ENCODE peak calls at places on chromosomes 7 and 10, in four cellular contexts. Y is GM12891, H is HL-60, A is K562. Q is an unnamed sample.

GRCh38 chr7:77258014-77258413 is 58.4 kb upstream of the FGL2 start:
- DNase-seq in Y (no peak), H (peak), A (no peak), Q (no peak)

GRCh38 chr10:61951144-61951483 is 49.6 kb downstream of the ARID5B start:
- DNase-seq in Y (no peak), H (no peak), A (no peak), Q (no peak)

GRCh38 chr7:116871061-116871700 is 8.8 kb downstream of the CAPZA2 start:
- DNase-seq in Y (no peak), H (no peak), A (no peak), Q (no peak)

GRCh38 chr10:123958221-123958620 is 66.6 kb upstream of the CPXM2 start:
- DNase-seq in Y (no peak), H (no peak), A (no peak), Q (no peak)

GRCh38 chr10:3960496-3960895 is 175.5 kb upstream of the KLF6 start:
- DNase-seq in Y (no peak), H (no peak), A (no peak), Q (no peak)

GRCh38 chr7:30791126-30791525 is 19.9 kb downstream of the MINDY4 start:
- DNase-seq in Y (no peak), H (no peak), A (no peak), Q (no peak)

GRCh38 chr7:157523371-157523765 is 186.6 kb downstream of the DNAJB6 start:
- DNase-seq in Y (no peak), H (no peak), A (no peak), Q (no peak)

GRCh38 chr10:78170026-78170475 is 136.4 kb downstream of the RPS24 start:
- DNase-seq in Y (no peak), H (no peak), A (no peak), Q (no peak)

GRCh38 chr7:22137026-22137425 is 191.3 kb upstream of the CDCA7L start:
- DNase-seq in Y (no peak), H (no peak), A (no peak), Q (no peak)

GRCh38 chr10:104328916-104329710 is 9.2 kb downstream of the ITPRIP start:
- DNase-seq in Y (no peak), H (peak), A (no peak), Q (no peak)

GRCh38 chr10:68434657-68435056 is 27.6 kb upstream of the RUFY2 start:
- DNase-seq in Y (no peak), H (no peak), A (no peak), Q (no peak)

GRCh38 chr7:43454936-43455518 is 127.9 kb upstream of the STK17A start:
- DNase-seq in Y (no peak), H (no peak), A (peak), Q (peak)

GRCh38 chr10:86164912-86165311 is 201.7 kb downstream of the GRID1 start:
- DNase-seq in Y (no peak), H (no peak), A (no peak), Q (no peak)

GRCh38 chr10:132458595-132459251 is 61.7 kb downstream of the PWWP2B start:
- DNase-seq in Y (peak), H (no peak), A (peak), Q (no peak)

GRCh38 chr10:27541728-27542285 is 37.7 kb downstream of the RAB18 start:
- DNase-seq in Y (no peak), H (no peak), A (no peak), Q (no peak)

GRCh38 chr10:114541081-114541833 is 116.8 kb downstream of the ABLIM1 start:
- DNase-seq in Y (no peak), H (no peak), A (no peak), Q (no peak)

GRCh38 chr7:20793686-20794394 is 7.2 kb upstream of the SP8 start:
- DNase-seq in Y (no peak), H (no peak), A (no peak), Q (no peak)

GRCh38 chr7:154577141-154577540 is 425.8 kb downstream of the PAXIP1 start:
- DNase-seq in Y (no peak), H (no peak), A (no peak), Q (no peak)

GRCh38 chr7:23712368-23713284 is 2.6 kb downstream of the STK31 start:
- DNase-seq in Y (peak), H (no peak), A (peak), Q (peak)

GRCh38 chr10:16049775-16050174 is 189.5 kb upstream of the MINDY3 start:
- DNase-seq in Y (no peak), H (no peak), A (no peak), Q (no peak)

GRCh38 chr10:114282526-114282925 is 43.5 kb downstream of the VWA2 start:
- DNase-seq in Y (no peak), H (no peak), A (no peak), Q (no peak)

GRCh38 chr10:3803295-3803883 is 18.4 kb upstream of the KLF6 start:
- DNase-seq in Y (no peak), H (no peak), A (peak), Q (no peak)

GRCh38 chr10:75658036-75658435 is 226.6 kb downstream of the LRMDA start:
- DNase-seq in Y (no peak), H (no peak), A (no peak), Q (no peak)

GRCh38 chr10:23280420-23281043 is 64.1 kb downstream of the C10orf67 start:
- DNase-seq in Y (no peak), H (no peak), A (no peak), Q (no peak)

GRCh38 chr7:1767524-1767923 is 97.4 kb downstream of the ELFN1 start:
- DNase-seq in Y (no peak), H (no peak), A (peak), Q (no peak)

GRCh38 chr7:134254311-134254710 is 62.4 kb downstream of the SLC35B4 start:
- DNase-seq in Y (no peak), H (no peak), A (no peak), Q (no peak)

GRCh38 chr7:35993663-35994622 is 159.1 kb upstream of the EEPD1 start:
- DNase-seq in Y (no peak), H (no peak), A (no peak), Q (no peak)

GRCh38 chr10:48456808-48457761 is 147.8 kb downstream of the ARHGAP22 start:
- DNase-seq in Y (no peak), H (no peak), A (peak), Q (no peak)
- TF ChIP-seq SPI1 in Y (no peak), H (no peak), A (no peak), Q (no peak)

GRCh38 chr10:21141946-21142345 is 244.8 kb upstream of the NEBL start:
- DNase-seq in Y (no peak), H (no peak), A (no peak), Q (no peak)

GRCh38 chr10:21146446-21146789 is 249.3 kb upstream of the NEBL start:
- DNase-seq in Y (no peak), H (no peak), A (no peak), Q (no peak)

GRCh38 chr10:21144047-21144446 is 246.9 kb upstream of the NEBL start:
- DNase-seq in Y (no peak), H (no peak), A (no peak), Q (no peak)

GRCh38 chr10:21145751-21146445 is 248.8 kb upstream of the NEBL start:
- DNase-seq in Y (no peak), H (no peak), A (no peak), Q (no peak)
- TF ChIP-seq SPI1 in Y (no peak), H (no peak), A (no peak), Q (no peak)

DNA sequence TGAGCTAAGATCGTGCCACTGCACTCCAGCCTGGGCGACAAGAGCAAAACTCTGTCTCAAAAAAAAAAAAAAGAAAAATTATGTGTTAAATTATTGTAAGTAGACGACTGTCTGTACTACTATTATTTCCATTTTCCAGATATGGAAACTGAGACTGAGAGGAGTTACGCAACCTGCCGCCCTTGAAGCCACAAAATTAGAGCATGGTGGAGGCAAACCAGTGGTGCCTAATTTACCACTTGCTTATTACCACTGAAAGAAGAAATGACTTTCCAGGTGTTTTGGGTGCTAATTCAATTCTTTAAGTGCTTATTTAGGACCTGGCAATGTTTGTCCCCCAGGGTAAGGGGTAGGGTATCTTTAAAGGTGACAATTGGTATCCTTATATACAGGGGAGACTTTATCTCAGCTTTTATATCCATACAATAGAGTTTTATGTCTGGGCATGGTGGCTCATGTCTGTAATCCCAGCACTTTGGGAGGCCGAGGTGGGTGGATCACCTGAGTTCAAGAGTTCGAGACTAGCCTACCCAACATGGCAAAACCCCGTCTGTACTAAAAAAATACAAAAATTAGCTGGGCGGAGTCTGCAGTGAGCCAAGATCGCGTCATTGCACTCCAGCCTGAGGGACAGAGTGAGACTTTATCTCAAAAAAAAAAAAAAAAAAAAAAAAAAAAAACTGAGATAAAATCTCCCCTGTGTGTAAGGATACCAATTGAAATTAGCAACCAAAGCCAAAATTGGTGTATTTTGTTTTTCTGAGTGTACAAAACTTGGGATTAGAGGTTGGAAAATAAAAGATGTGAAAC is 16.6 kb upstream of the CAMK1D start:
- DNase-seq in Y (no peak), H (no peak), A (no peak), Q (no peak)
- TF ChIP-seq SPI1 in Y (no peak), H (no peak), A (no peak), Q (no peak)

GRCh38 chr7:25781704-25782103 is 370.3 kb upstream of the NFE2L3 start:
- DNase-seq in Y (no peak), H (no peak), A (no peak), Q (no peak)
- TF ChIP-seq SPI1 in Y (no peak), H (no peak), A (no peak), Q (no peak)

DNA sequence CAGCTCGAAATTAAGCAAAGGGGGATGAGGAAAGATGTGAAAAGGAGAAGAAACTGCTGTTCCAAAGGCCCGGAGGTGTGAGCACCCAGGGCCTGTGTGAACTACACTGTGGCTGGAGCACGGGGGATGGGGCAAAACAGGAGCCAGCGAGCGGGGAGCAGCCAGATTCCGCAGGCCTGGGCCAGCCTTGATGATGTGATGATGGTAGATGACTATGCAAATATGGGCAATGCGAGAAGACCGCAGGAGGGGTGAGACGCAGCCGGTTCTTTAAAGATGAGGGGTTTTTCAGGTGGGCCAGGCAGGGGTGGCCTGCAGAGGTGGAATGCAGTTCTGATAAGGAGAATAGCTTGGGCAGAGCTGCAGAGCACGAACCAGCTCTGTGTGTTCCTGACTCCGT is 61.5 kb downstream of the LANCL2 start:
- DNase-seq in Y (no peak), H (no peak), A (no peak), Q (no peak)
- TF ChIP-seq SPI1 in Y (no peak), H (no peak), A (no peak), Q (no peak)